ENCODE peak calls at places on chromosomes 3 and 15, in six cellular contexts. D, M, R, Q, T and Z are unnamed samples.

GRCh38 chr15:25787855-25788521 is 75.1 kb downstream of the ATP10A start:
- DNase-seq in D (no peak), M (peak), R (no peak), Q (no peak), T (no peak), Z (peak)

GRCh38 chr15:69359724-69360123 is 54.4 kb upstream of the KIF23 start:
- DNase-seq in D (no peak), M (peak), R (peak), Q (no peak), T (no peak), Z (peak)

GRCh38 chr3:105334138-105334882 is 32.4 kb upstream of the ALCAM start:
- DNase-seq in D (no peak), M (peak), R (no peak), Q (no peak), T (no peak), Z (no peak)

GRCh38 chr15:41966920-41967465 is 5.4 kb downstream of the EHD4 start:
- DNase-seq in D (no peak), M (no peak), R (no peak), Q (no peak), T (no peak), Z (no peak)

GRCh38 chr15:61099030-61099800 is 129.9 kb downstream of the RORA start:
- DNase-seq in D (no peak), M (peak), R (no peak), Q (no peak), T (no peak), Z (no peak)

GRCh38 chr3:111610612-111611054 is 15.5 kb upstream of the ZBED2 start:
- DNase-seq in D (no peak), M (no peak), R (no peak), Q (no peak), T (no peak), Z (no peak)

GRCh38 chr3:40143283-40144090 is 166.0 kb upstream of the EIF1B start:
- DNase-seq in D (no peak), M (no peak), R (no peak), Q (no peak), T (no peak), Z (no peak)

GRCh38 chr15:85778107-85778776 is 16.5 kb downstream of the KLHL25 start:
- DNase-seq in D (no peak), M (no peak), R (no peak), Q (no peak), T (no peak), Z (no peak)

GRCh38 chr3:194407423-194407822 is 8.4 kb upstream of the GP5 start:
- DNase-seq in D (no peak), M (peak), R (no peak), Q (no peak), T (no peak), Z (peak)

GRCh38 chr15:83892498-83892897 is 238.6 kb downstream of the ADAMTSL3 start:
- DNase-seq in D (no peak), M (no peak), R (no peak), Q (no peak), T (no peak), Z (no peak)

GRCh38 chr3:61311044-61311443 is 59.8 kb upstream of the FHIT start:
- DNase-seq in D (no peak), M (no peak), R (no peak), Q (no peak), T (no peak), Z (no peak)

GRCh38 chr3:100354850-100355249 is 20.3 kb downstream of the NIT2 start:
- DNase-seq in D (no peak), M (peak), R (no peak), Q (no peak), T (no peak), Z (no peak)

GRCh38 chr3:52231502-52232278 is 6.2 kb upstream of the TLR9 start:
- DNase-seq in D (peak), M (peak), R (peak), Q (peak), T (no peak), Z (peak)

GRCh38 chr3:179336345-179336929 is 11.1 kb upstream of the MFN1 start:
- DNase-seq in D (no peak), M (no peak), R (peak), Q (no peak), T (no peak), Z (no peak)

GRCh38 chr3:6921041-6921440 is 60.1 kb downstream of the GRM7 start:
- DNase-seq in D (no peak), M (no peak), R (no peak), Q (no peak), T (no peak), Z (no peak)

GRCh38 chr3:51622868-51623267 is 48.2 kb upstream of the TEX264 start:
- DNase-seq in D (no peak), M (peak), R (no peak), Q (no peak), T (no peak), Z (no peak)

GRCh38 chr3:114093596-114093995 is 37.1 kb downstream of the QTRT2 start:
- DNase-seq in D (no peak), M (peak), R (no peak), Q (no peak), T (no peak), Z (peak)

GRCh38 chr3:169658311-169658931 is 5.1 kb downstream of the MECOM start:
- DNase-seq in D (peak), M (peak), R (no peak), Q (peak), T (no peak), Z (no peak)

GRCh38 chr3:86990171-86990733 is 697 bp downstream of the VGLL3 start:
- DNase-seq in D (no peak), M (peak), R (peak), Q (peak), T (peak), Z (peak)
- H2BK120ac ChIP-seq in D (peak), M (peak), R (no peak), Q (no peak), T (no peak), Z (peak)

DNA sequence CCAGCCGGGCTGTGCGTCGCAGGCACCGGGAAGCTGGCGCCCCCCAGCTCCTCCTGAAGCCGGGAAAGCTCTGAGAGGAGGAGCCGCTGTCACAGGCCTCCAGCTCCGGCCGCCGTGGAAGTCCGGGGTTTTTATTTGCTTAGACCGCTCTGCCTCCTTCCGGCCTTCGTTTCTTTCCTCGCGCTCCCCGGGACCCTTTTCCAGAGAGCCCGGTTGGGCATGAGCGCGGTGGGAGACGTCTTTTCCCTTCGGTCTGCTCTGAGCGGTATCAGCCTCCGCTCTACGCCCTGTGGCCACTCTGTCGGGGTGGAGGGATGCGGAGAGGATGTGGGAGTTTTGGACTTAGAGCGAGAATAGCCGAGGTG is 559 bp downstream of the SENP5 start:
- DNase-seq in D (peak), M (peak), R (peak), Q (peak), T (no peak), Z (peak)
- H2BK120ac ChIP-seq in D (no peak), M (no peak), R (no peak), Q (no peak), T (no peak), Z (peak)

GRCh38 chr3:157595259-157595658 is 92.0 kb upstream of the VEPH1 start:
- DNase-seq in D (no peak), M (no peak), R (peak), Q (no peak), T (no peak), Z (no peak)
- H2BK120ac ChIP-seq in D (no peak), M (no peak), R (no peak), Q (no peak), T (no peak), Z (no peak)

DNA sequence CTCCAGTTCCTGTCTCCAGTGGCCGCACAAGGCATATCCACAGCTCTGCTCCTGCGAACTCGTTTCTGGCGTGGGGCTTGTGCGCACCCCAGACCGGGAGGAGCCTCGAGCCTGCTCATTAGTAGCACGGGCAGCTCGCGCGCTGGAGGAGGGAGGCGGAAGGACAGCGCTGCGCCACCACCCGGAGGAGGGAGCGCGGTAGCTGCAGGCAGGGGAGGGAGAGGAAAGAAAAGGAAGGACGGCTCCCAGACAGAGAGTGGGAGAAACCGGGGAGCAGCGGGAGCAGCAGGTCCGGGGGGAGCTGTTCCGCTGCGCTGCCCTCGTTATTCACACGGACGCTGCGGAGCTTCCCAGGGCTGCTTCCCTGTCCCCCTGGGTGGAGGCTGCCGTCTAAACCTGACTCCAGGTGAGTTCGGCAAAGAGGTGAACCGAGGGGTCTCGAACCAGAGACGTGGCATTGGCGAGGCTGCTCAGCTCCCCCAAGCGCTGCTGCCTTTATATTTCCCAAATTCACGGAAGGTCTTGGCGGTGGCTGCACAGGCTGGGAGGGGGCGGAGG is 121.3 kb upstream of the ZNF717 start:
- DNase-seq in D (peak), M (peak), R (peak), Q (peak), T (peak), Z (peak)
- H2BK120ac ChIP-seq in D (no peak), M (no peak), R (no peak), Q (no peak), T (no peak), Z (no peak)

GRCh38 chr3:159783780-159784747 is 204.6 kb upstream of the IL12A start:
- DNase-seq in D (no peak), M (no peak), R (no peak), Q (no peak), T (no peak), Z (no peak)
- H2BK120ac ChIP-seq in D (no peak), M (peak), R (no peak), Q (no peak), T (no peak), Z (no peak)

GRCh38 chr3:150247456-150247855 is 160.6 kb upstream of the TSC22D2 start:
- DNase-seq in D (no peak), M (no peak), R (no peak), Q (no peak), T (no peak), Z (no peak)
- H2BK120ac ChIP-seq in D (no peak), M (peak), R (no peak), Q (no peak), T (no peak), Z (peak)